ENCODE peak calls at places on chromosomes 4 and X, in five cellular contexts. C is activated T-cell treated with anti-CD3 and anti-CD28 coated beads for 1 hour; Z is CD4-positive, CD25-positive, alpha-beta regulatory T cell; M is T-cell; Y is NCI-H446. D is an unnamed sample.

GRCh38 chrX:17046478-17047097 is 100.1 kb downstream of the REPS2 start:
- DNase-seq in C (peak; percentile 6), M (no peak), Y (peak; percentile 81), Z (peak; percentile 3), D (peak; percentile 89)

GRCh38 chr4:84971319-84971932 is 4.9 kb upstream of the WDFY3 start:
- DNase-seq in Z (no peak), Y (peak; percentile 67), M (no peak), C (no peak), D (peak; percentile 66)

GRCh38 chrX:33126469-33126868 is 84.9 kb downstream of the DMD start:
- DNase-seq in Y (no peak), M (no peak), Z (no peak), C (no peak), D (peak; percentile 11)

GRCh38 chr4:152014280-152014679 is 253.5 kb upstream of the GATB start:
- DNase-seq in Z (no peak), Y (no peak), M (peak; percentile 22), C (no peak), D (no peak)

GRCh38 chr4:75985116-75985515 is 5.6 kb downstream of the SDAD1 start:
- DNase-seq in M (no peak), Y (no peak), C (no peak), Z (no peak), D (no peak)

GRCh38 chr4:131430302-131430701 is 1718.8 kb upstream of the PCDH10 start:
- DNase-seq in M (no peak), C (no peak), Z (no peak), Y (no peak), D (peak; percentile 62)

GRCh38 chr4:109578846-109579245 is 18.8 kb downstream of the MCUB start:
- DNase-seq in M (no peak), C (no peak), Z (no peak), Y (no peak), D (no peak)

GRCh38 chrX:12709047-12709446 is 82.2 kb upstream of the PRPS2 start:
- DNase-seq in Y (no peak), C (no peak), Z (no peak), M (no peak), D (no peak)

GRCh38 chr4:105797225-105797624 is 88.6 kb downstream of the GSTCD start:
- DNase-seq in Y (no peak), Z (no peak), C (no peak), M (no peak), D (no peak)

GRCh38 chrX:74434336-74434735 is 13.0 kb downstream of the SLC16A2 start:
- DNase-seq in M (no peak), C (no peak), Z (no peak), Y (peak; percentile 56), D (no peak)

GRCh38 chr4:47490550-47490949 is 5.5 kb downstream of the ATP10D start:
- DNase-seq in M (no peak), C (no peak), Z (no peak), Y (peak; percentile 37), D (peak; percentile 75)

GRCh38 chr4:26736621-26737020 is 124.0 kb upstream of the STIM2 start:
- DNase-seq in Z (no peak), M (no peak), Y (no peak), C (no peak), D (peak; percentile 29)

GRCh38 chr4:90012918-90013317 is 114.3 kb upstream of the CCSER1 start:
- DNase-seq in C (no peak), Z (no peak), Y (no peak), M (no peak), D (no peak)

GRCh38 chr4:41660350-41660749 is 88.2 kb downstream of the PHOX2B start:
- DNase-seq in Y (no peak), Z (no peak), M (no peak), C (no peak), D (peak; percentile 9)

GRCh38 chr4:134740290-134740689 is 538.7 kb upstream of the PABPC4L start:
- DNase-seq in C (no peak), Z (no peak), M (no peak), Y (no peak), D (no peak)

GRCh38 chrX:117215683-117216082 is 752.9 kb upstream of the CT83 start:
- DNase-seq in Z (no peak), M (no peak), C (no peak), Y (no peak), D (no peak)

GRCh38 chr4:96691496-96691895 is 851.6 kb downstream of the PDHA2 start:
- DNase-seq in Y (no peak), Z (no peak), C (no peak), M (no peak), D (no peak)

GRCh38 chr4:25767877-25768475 is 94.8 kb downstream of the SEL1L3 start:
- DNase-seq in M (no peak), Z (no peak), C (no peak), Y (peak; percentile 59), D (peak; percentile 79)

GRCh38 chrX:68694429-68695205 is 47.2 kb downstream of the STARD8 start:
- DNase-seq in Z (no peak), Y (no peak), M (no peak), C (no peak), D (no peak)

GRCh38 chrX:12814434-12814833 is 23.2 kb downstream of the PRPS2 start:
- DNase-seq in Y (peak; percentile 3), M (no peak), C (no peak), Z (peak; percentile 2), D (peak; percentile 51)

GRCh38 chr4:168540865-168541607 is 44.2 kb downstream of the PALLD start:
- DNase-seq in Z (no peak), C (no peak), M (no peak), Y (no peak), D (no peak)

GRCh38 chr4:147138171-147138570 is 192.5 kb upstream of the TTC29 start:
- DNase-seq in C (no peak), M (no peak), Z (no peak), Y (no peak), D (no peak)

GRCh38 chrX:129450123-129450522 is 73.2 kb downstream of the SMARCA1 start:
- DNase-seq in Y (no peak), Z (no peak), M (no peak), C (no peak), D (no peak)

GRCh38 chrX:109952050-109952449 is 50.9 kb upstream of the TMEM164 start:
- DNase-seq in Y (no peak), M (no peak), C (no peak), Z (no peak), D (peak; percentile 6)

GRCh38 chr4:126318376-126318775 is 1003.6 kb downstream of the FAT4 start:
- DNase-seq in Z (no peak), M (no peak), Y (peak; percentile 92), C (no peak), D (no peak)

GRCh38 chr4:94564252-94564651 is 112.5 kb downstream of the PDLIM5 start:
- DNase-seq in Z (no peak), Y (no peak), M (no peak), C (no peak), D (no peak)

GRCh38 chr4:18203936-18204335 is 182.4 kb upstream of the LCORL start:
- DNase-seq in Z (no peak), M (no peak), Y (no peak), C (no peak), D (no peak)